ENCODE peak calls at places on chromosomes 13 and 19, in seven cellular contexts. T is fibroblast of the aortic adventitia; B is CD8-positive, alpha-beta T cell; N is WERI-Rb-1; Y is breast epithelium; J is OCI-LY7; I is stomach. R is an unnamed sample.

GRCh38 chr19:33864311-33864850 is 67.7 kb downstream of the KCTD15 start:
- DNase-seq in T (no peak), B (no peak), N (no peak), Y (no peak), J (no peak), I (peak), R (no peak)

GRCh38 chr13:100983111-100983510 is 308.5 kb upstream of the TMTC4 start:
- DNase-seq in T (peak), B (no peak), N (no peak), Y (no peak), J (no peak), I (no peak), R (no peak)

GRCh38 chr19:44753932-44754742 is 5.6 kb downstream of the BCL3 start:
- DNase-seq in T (peak), B (peak), N (peak), Y (peak), J (peak), I (peak), R (peak)

GRCh38 chr13:50969691-50970090 is 60.1 kb downstream of the RNASEH2B start:
- DNase-seq in T (no peak), B (no peak), N (peak), Y (no peak), J (no peak), I (no peak), R (no peak)

GRCh38 chr13:96089749-96090239 is at the start of gene HS6ST3:
- DNase-seq in T (no peak), B (no peak), N (peak), Y (no peak), J (no peak), I (peak), R (peak)

GRCh38 chr19:35729021-35729420 is 11.2 kb downstream of the KMT2B start:
- DNase-seq in T (no peak), B (peak), N (no peak), Y (no peak), J (no peak), I (no peak), R (no peak)

GRCh38 chr13:87128006-87128405 is 543.2 kb upstream of the SLITRK5 start:
- DNase-seq in T (peak), B (no peak), N (no peak), Y (no peak), J (no peak), I (no peak), R (no peak)

GRCh38 chr13:77697208-77698103 is at the start of gene SLAIN1:
- DNase-seq in T (no peak), B (peak), N (peak), Y (peak), J (peak), I (peak), R (peak)

GRCh38 chr13:33123066-33123940 is 107.1 kb downstream of the KL start:
- DNase-seq in T (peak), B (no peak), N (no peak), Y (no peak), J (no peak), I (no peak), R (no peak)

GRCh38 chr13:45674908-45675307 is 27.2 kb upstream of the CBY2 start:
- DNase-seq in T (peak), B (no peak), N (no peak), Y (no peak), J (no peak), I (no peak), R (no peak)

GRCh38 chr19:13195678-13196077 is 45.5 kb downstream of the IER2 start:
- DNase-seq in T (no peak), B (peak), N (peak), Y (no peak), J (peak), I (peak), R (peak)

GRCh38 chr19:1945899-1946298 is 4.9 kb downstream of the CSNK1G2 start:
- DNase-seq in T (no peak), B (peak), N (peak), Y (no peak), J (peak), I (peak), R (no peak)

GRCh38 chr13:44300895-44301638 is 72.6 kb upstream of the SERP2 start:
- DNase-seq in T (peak), B (no peak), N (no peak), Y (peak), J (no peak), I (peak), R (peak)

GRCh38 chr13:20258208-20258962 is 26.3 kb upstream of the GJB6 start:
- DNase-seq in T (no peak), B (no peak), N (no peak), Y (no peak), J (no peak), I (no peak), R (no peak)

GRCh38 chr13:110405597-110406450 is 98.7 kb downstream of the COL4A2 start:
- DNase-seq in T (peak), B (no peak), N (no peak), Y (no peak), J (no peak), I (no peak), R (no peak)

GRCh38 chr19:2755448-2755705 is 15.6 kb upstream of the SLC39A3 start:
- DNase-seq in T (no peak), B (no peak), N (no peak), Y (no peak), J (no peak), I (no peak), R (no peak)

GRCh38 chr19:7004313-7004931 is 16.8 kb downstream of the MBD3L2B start:
- DNase-seq in T (peak), B (no peak), N (peak), Y (no peak), J (no peak), I (no peak), R (no peak)

GRCh38 chr13:98535501-98536357 is 41.2 kb downstream of the STK24 start:
- DNase-seq in T (no peak), B (no peak), N (no peak), Y (no peak), J (no peak), I (no peak), R (no peak)

GRCh38 chr19:56312787-56313343 is 1.8 kb downstream of the ZSCAN5A start:
- DNase-seq in T (no peak), B (no peak), N (no peak), Y (no peak), J (no peak), I (no peak), R (no peak)

GRCh38 chr19:13132471-13133166 is 14.6 kb downstream of the NACC1 start:
- DNase-seq in T (peak), B (peak), N (no peak), Y (no peak), J (no peak), I (no peak), R (no peak)

GRCh38 chr13:38226496-38226895 is 123.2 kb upstream of the UFM1 start:
- DNase-seq in T (no peak), B (no peak), N (no peak), Y (no peak), J (no peak), I (no peak), R (no peak)

GRCh38 chr19:44072543-44073401 is 813 bp downstream of the ZNF284 start:
- DNase-seq in T (peak), B (no peak), N (peak), Y (no peak), J (no peak), I (no peak), R (no peak)

GRCh38 chr13:50901701-50902100 is 7.9 kb upstream of the RNASEH2B start:
- DNase-seq in T (no peak), B (no peak), N (no peak), Y (no peak), J (no peak), I (no peak), R (no peak)

GRCh38 chr19:49080392-49080791 is 4.9 kb upstream of the SNRNP70 start:
- DNase-seq in T (no peak), B (no peak), N (no peak), Y (no peak), J (no peak), I (no peak), R (no peak)

GRCh38 chr19:30172643-30173242 is 199.4 kb upstream of the ZNF536 start:
- DNase-seq in T (no peak), B (no peak), N (no peak), Y (no peak), J (no peak), I (no peak), R (no peak)

GRCh38 chr19:18063463-18063862 is 23.3 kb downstream of the IL12RB1 start:
- DNase-seq in T (no peak), B (no peak), N (peak), Y (no peak), J (no peak), I (no peak), R (peak)

GRCh38 chr13:97515643-97516042 is 81.7 kb downstream of the RAP2A start:
- DNase-seq in T (no peak), B (no peak), N (no peak), Y (no peak), J (no peak), I (no peak), R (no peak)

GRCh38 chr19:13031917-13032623 is 36.8 kb downstream of the NFIX start:
- DNase-seq in T (peak), B (no peak), N (peak), Y (no peak), J (no peak), I (no peak), R (no peak)

GRCh38 chr19:862529-863304 is 3.3 kb downstream of the CFD start:
- DNase-seq in T (no peak), B (peak), N (peak), Y (peak), J (peak), I (peak), R (peak)

GRCh38 chr19:2089001-2089711 is 7.0 kb downstream of the MOB3A start:
- DNase-seq in T (no peak), B (no peak), N (no peak), Y (no peak), J (peak), I (no peak), R (peak)

GRCh38 chr13:33787051-33787591 is 30.8 kb upstream of the RFC3 start:
- DNase-seq in T (no peak), B (no peak), N (no peak), Y (no peak), J (peak), I (no peak), R (no peak)

GRCh38 chr13:23743717-23744116 is 145.5 kb downstream of the MIPEP start:
- DNase-seq in T (no peak), B (no peak), N (no peak), Y (no peak), J (no peak), I (no peak), R (no peak)

GRCh38 chr19:24140099-24140498 is 53.1 kb downstream of the ZNF254 start:
- DNase-seq in T (peak), B (no peak), N (no peak), Y (no peak), J (no peak), I (no peak), R (no peak)

GRCh38 chr19:35519291-35519690 is 5.8 kb upstream of the DMKN start:
- DNase-seq in T (peak), B (no peak), N (no peak), Y (no peak), J (no peak), I (no peak), R (no peak)

GRCh38 chr19:12689581-12690216 is 1.9 kb downstream of the GNG14 start:
- DNase-seq in T (no peak), B (no peak), N (no peak), Y (no peak), J (no peak), I (no peak), R (no peak)

GRCh38 chr19:13120817-13121216 is 2.8 kb downstream of the NACC1 start:
- DNase-seq in T (peak), B (no peak), N (no peak), Y (no peak), J (no peak), I (no peak), R (no peak)

GRCh38 chr19:49149652-49150105 is 5.5 kb downstream of the HRC start:
- DNase-seq in T (peak), B (no peak), N (peak), Y (peak), J (peak), I (peak), R (peak)

GRCh38 chr19:2176336-2176994 is 12.7 kb downstream of the DOT1L start:
- DNase-seq in T (no peak), B (no peak), N (no peak), Y (no peak), J (no peak), I (no peak), R (no peak)

GRCh38 chr13:23020246-23020843 is 160.4 kb upstream of the SGCG start:
- DNase-seq in T (peak), B (no peak), N (peak), Y (no peak), J (peak), I (peak), R (no peak)

GRCh38 chr13:30305456-30305855 is 1.9 kb downstream of the KATNAL1 start:
- DNase-seq in T (no peak), B (no peak), N (no peak), Y (no peak), J (peak), I (no peak), R (no peak)
- H3K4me3 ChIP-seq in T (peak), B (no peak), N (no peak), Y (no peak), J (peak), I (no peak), R (no peak)

DNA sequence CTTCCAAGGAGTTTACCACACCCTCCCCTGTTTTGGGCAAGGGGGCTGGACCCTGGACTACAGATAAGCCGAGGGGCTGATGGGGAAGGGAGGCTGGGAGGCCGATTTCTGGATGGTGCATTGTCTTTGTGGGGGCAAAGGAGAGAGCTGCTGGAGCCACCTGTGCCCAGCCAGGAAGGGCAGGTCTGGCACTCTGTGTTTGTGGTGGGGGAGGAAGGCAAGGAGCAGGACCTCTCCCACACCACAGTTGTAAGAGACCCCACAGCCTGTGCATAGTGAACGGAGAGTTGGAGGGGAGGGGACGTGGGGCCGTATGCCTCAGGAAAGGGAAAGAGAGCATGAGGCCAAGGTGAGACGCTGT is 16.0 kb upstream of the PRR19 start:
- DNase-seq in T (no peak), B (no peak), N (no peak), Y (no peak), J (no peak), I (no peak), R (no peak)
- H3K4me3 ChIP-seq in T (peak), B (no peak), N (no peak), Y (peak), J (peak), I (peak), R (no peak)

GRCh38 chr19:14405758-14406644 is 13.1 kb downstream of the DDX39A start:
- DNase-seq in T (peak), B (peak), N (peak), Y (peak), J (peak), I (peak), R (peak)
- H3K4me3 ChIP-seq in T (no peak), B (no peak), N (peak), Y (no peak), J (peak), I (peak), R (peak)

GRCh38 chr19:10694706-10695105 is 6.5 kb upstream of the QTRT1 start:
- DNase-seq in T (no peak), B (no peak), N (no peak), Y (no peak), J (no peak), I (no peak), R (no peak)
- H3K4me3 ChIP-seq in T (no peak), B (no peak), N (no peak), Y (no peak), J (no peak), I (no peak), R (no peak)

GRCh38 chr19:4304509-4305252 is at the start of gene FSD1:
- DNase-seq in T (peak), B (peak), N (peak), Y (no peak), J (peak), I (no peak), R (no peak)
- H3K4me3 ChIP-seq in T (peak), B (peak), N (peak), Y (no peak), J (peak), I (peak), R (no peak)

GRCh38 chr19:50477751-50478515 is 1.3 kb upstream of the GARIN5A start:
- DNase-seq in T (no peak), B (no peak), N (no peak), Y (no peak), J (no peak), I (no peak), R (peak)
- H3K4me3 ChIP-seq in T (no peak), B (no peak), N (no peak), Y (no peak), J (peak), I (peak), R (no peak)

DNA sequence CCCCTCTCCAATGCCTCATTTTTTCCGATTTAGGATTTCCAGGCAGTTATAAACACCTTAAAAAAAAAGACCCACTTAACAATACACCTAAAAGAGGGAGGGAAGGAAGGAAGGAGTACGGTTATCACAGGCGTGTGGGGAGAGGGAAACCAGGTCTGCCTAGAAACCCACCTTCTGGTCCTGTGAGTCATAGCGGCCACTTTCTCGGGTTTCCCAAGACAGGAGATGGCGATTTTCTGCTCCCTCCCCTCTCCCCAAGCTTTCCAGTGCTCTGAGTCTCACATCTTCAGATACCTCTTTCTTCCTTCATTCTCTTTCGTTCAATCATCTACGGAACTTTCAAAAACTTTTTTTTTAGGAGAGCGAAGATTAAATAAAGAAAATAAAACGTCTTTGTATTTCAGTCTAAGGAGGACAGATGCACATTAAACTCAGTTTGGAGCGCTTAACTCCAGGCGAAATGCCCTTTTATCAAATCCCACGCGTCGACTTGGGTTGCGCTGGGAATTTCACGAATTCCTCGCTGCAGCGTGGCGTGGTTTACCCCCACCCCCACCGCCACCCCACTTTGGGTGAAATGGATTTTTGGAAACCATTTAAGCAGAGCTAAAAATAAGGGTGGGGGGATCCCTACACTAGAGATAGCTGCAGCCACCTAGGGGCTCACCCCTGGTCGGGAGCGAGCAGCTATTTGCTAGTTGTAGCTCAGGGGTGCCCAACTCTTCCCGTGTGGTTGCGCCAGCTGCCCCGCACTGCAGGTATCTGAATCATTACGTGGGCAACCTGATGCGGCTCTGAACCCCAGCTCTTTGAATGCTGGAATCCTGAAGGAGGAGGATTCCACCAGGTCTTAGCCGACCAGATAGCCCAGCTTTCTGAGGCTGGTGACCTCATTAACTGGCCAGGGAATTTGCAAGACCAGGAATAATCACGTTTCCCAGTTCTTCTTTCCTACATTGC is 6.4 kb upstream of the TSHZ3 start:
- DNase-seq in T (no peak), B (no peak), N (no peak), Y (no peak), J (no peak), I (no peak), R (no peak)
- H3K4me3 ChIP-seq in T (no peak), B (no peak), N (no peak), Y (no peak), J (no peak), I (no peak), R (no peak)

DNA sequence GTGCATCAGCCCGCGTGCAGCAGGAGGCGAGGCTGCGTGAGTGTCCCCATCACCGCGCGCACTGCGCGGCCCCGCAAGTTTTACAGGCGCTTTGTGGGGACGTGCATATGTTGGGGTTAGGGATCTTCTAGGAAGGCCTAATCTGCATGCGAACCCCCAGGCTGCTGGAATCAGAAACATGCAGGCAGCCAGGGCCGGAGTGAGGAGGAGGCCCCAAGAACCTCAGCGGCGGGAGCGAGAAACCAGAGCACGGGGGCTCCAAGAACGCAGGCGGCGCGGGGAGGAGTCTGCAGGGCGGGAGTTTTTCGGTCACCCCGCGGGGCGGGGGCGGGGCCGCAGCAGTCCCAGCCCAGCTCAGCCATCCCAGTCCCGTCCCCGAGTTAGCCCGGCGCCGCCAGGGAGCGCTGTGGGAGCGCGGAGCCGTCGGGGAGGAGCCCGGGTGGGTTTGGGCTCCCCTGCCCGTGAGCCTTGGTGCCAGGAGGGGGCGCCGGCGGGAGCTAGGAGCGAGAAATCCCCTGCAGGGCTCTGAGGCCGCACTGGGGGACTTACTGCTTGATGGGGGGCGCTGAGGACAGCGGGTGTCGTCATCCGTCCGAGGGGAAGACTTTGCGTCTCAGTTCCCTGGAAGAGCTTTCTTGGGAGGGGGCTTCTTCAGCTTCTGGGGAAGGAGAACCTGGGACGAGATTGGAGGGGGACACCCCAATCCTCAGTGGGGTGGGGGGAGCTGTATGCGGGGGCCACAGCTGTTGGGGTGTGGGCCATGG is 933 bp upstream of the NRTN start:
- DNase-seq in T (peak), B (peak), N (peak), Y (peak), J (peak), I (peak), R (peak)
- H3K4me3 ChIP-seq in T (peak), B (peak), N (peak), Y (peak), J (peak), I (peak), R (peak)

GRCh38 chr13:28753208-28753892 is 34.6 kb upstream of the SLC46A3 start:
- DNase-seq in T (peak), B (no peak), N (no peak), Y (peak), J (no peak), I (peak), R (peak)
- H3K4me3 ChIP-seq in T (no peak), B (no peak), N (no peak), Y (no peak), J (no peak), I (no peak), R (no peak)

R was measured in right lobe of liver.